ENCODE peak calls at places on chromosomes 13 and 19, in five cellular contexts. Y, C, J, B and T are unnamed samples.

GRCh38 chr13:20714161-20714560 is 10.7 kb downstream of the IL17D start:
- DNase-seq in Y (no peak), C (no peak), J (no peak), B (no peak), T (no peak)

GRCh38 chr19:10112895-10113591 is 1.6 kb downstream of the P2RY11 start:
- DNase-seq in Y (peak; percentile 80), C (peak; percentile 77), J (peak; percentile 68), B (no peak), T (peak; percentile 32)

GRCh38 chr13:109779074-109779473 is 7.3 kb downstream of the IRS2 start:
- DNase-seq in Y (peak; percentile 75), C (no peak), J (no peak), B (no peak), T (no peak)

GRCh38 chr13:96053003-96053703 is at the start of gene UGGT2:
- DNase-seq in Y (peak; percentile 8), C (peak; percentile 39), J (no peak), B (peak; percentile 88), T (peak; percentile 39)

GRCh38 chr13:34358811-34359513 is 541.0 kb downstream of the RFC3 start:
- DNase-seq in Y (no peak), C (no peak), J (no peak), B (peak; percentile 38), T (no peak)

GRCh38 chr13:20570540-20570939 is 3.6 kb downstream of the IFT88 start:
- DNase-seq in Y (no peak), C (no peak), J (no peak), B (no peak), T (no peak)

GRCh38 chr13:46620029-46620428 is 67.1 kb downstream of the LRCH1 start:
- DNase-seq in Y (no peak), C (no peak), J (no peak), B (no peak), T (no peak)

GRCh38 chr19:1259873-1260748 is 9.0 kb upstream of the CIRBP start:
- DNase-seq in Y (peak; percentile 83), C (peak; percentile 86), J (peak; percentile 67), B (no peak), T (no peak)

GRCh38 chr19:13843104-13843921 is 33.6 kb upstream of the NANOS3 start:
- DNase-seq in Y (no peak), C (peak; percentile 33), J (peak; percentile 28), B (no peak), T (no peak)

GRCh38 chr13:113495494-113496251 is 5.2 kb upstream of the DCUN1D2 start:
- DNase-seq in Y (no peak), C (no peak), J (no peak), B (no peak), T (no peak)

GRCh38 chr13:80336335-80336734 is 4.6 kb downstream of the SPRY2 start:
- DNase-seq in Y (no peak), C (no peak), J (no peak), B (no peak), T (no peak)

GRCh38 chr19:38090561-38090960 is 133.5 kb downstream of the DPF1 start:
- DNase-seq in Y (no peak), C (no peak), J (no peak), B (no peak), T (no peak)